ENCODE peak calls at places on chromosomes 6 and 20, in ten cellular contexts. V is CD8-positive, alpha-beta memory T cell; R is IMR-90; M is endodermal cell; F is left lung; L is PC-9; I is tibial nerve; K is heart right ventricle; G is aorta; H is thoracic aorta. Y is an unnamed sample. For H3K4me1, the result is how much of the 10 kb centered on the place peaks cover.

GRCh38 chr6:9173229-9173628 is 737.9 kb upstream of the SLC35B3 start:
- DNase-seq in V (no peak), L (no peak), I (no peak), F (no peak), K (no peak), M (no peak), R (no peak), G (no peak), H (no peak), Y (no peak)

GRCh38 chr20:37990571-37991151 is 42.6 kb downstream of the TTI1 start:
- DNase-seq in F (peak), H (no peak), R (peak), V (no peak), M (no peak), G (peak), L (peak), I (no peak), K (peak), Y (peak)

GRCh38 chr6:170258395-170258794 is 32.5 kb downstream of the DLL1 start:
- DNase-seq in G (peak), I (no peak), H (no peak), R (no peak), K (no peak), V (no peak), L (no peak), F (peak), M (no peak), Y (no peak)

GRCh38 chr6:103507052-103507451 is 1352.7 kb downstream of the HACE1 start:
- DNase-seq in G (no peak), M (no peak), H (no peak), R (no peak), V (no peak), I (no peak), L (no peak), K (no peak), F (no peak), Y (no peak)

GRCh38 chr6:10759884-10760329 is 12.3 kb downstream of the TMEM14B start:
- DNase-seq in L (peak), I (no peak), M (no peak), H (no peak), F (peak), G (no peak), K (no peak), V (no peak), R (peak), Y (peak)

GRCh38 chr6:36924131-36924530 is 30.4 kb upstream of the PI16 start:
- DNase-seq in I (no peak), H (no peak), K (no peak), G (no peak), F (no peak), V (no peak), M (no peak), R (peak), L (no peak), Y (no peak)

GRCh38 chr20:11178946-11179654 is 505.3 kb upstream of the JAG1 start:
- DNase-seq in M (no peak), I (no peak), L (peak), G (no peak), F (no peak), H (no peak), K (no peak), V (no peak), R (peak), Y (peak)

GRCh38 chr20:62482970-62483369 is 7.2 kb upstream of the GATA5 start:
- DNase-seq in I (no peak), L (no peak), M (no peak), K (no peak), F (no peak), H (no peak), G (no peak), R (no peak), V (no peak), Y (no peak)

GRCh38 chr20:52217689-52218395 is 26.3 kb upstream of the ZFP64 start:
- DNase-seq in F (no peak), K (no peak), I (no peak), R (no peak), G (no peak), V (no peak), H (no peak), M (no peak), L (no peak), Y (no peak)

GRCh38 chr6:26597389-26597766 is 625 bp downstream of the ABT1 start:
- DNase-seq in M (no peak), F (no peak), K (no peak), L (no peak), G (no peak), H (no peak), V (no peak), R (no peak), I (no peak), Y (no peak)

GRCh38 chr6:56299916-56300315 is 52.5 kb upstream of the COL21A1 start:
- DNase-seq in G (no peak), V (no peak), F (no peak), L (no peak), I (no peak), H (no peak), K (no peak), M (no peak), R (no peak), Y (no peak)

GRCh38 chr6:82040405-82041221 is 206.9 kb downstream of the IBTK start:
- DNase-seq in K (no peak), H (no peak), I (no peak), F (no peak), V (no peak), R (peak), G (no peak), L (peak), M (peak), Y (no peak)

GRCh38 chr6:83096791-83097190 is 29.3 kb downstream of the DOP1A start:
- DNase-seq in I (no peak), L (no peak), F (no peak), H (no peak), K (no peak), V (no peak), G (no peak), M (no peak), R (peak), Y (no peak)

GRCh38 chr20:51350941-51351631 is 191.4 kb downstream of the NFATC2 start:
- DNase-seq in H (no peak), M (no peak), L (no peak), G (no peak), V (no peak), I (no peak), F (no peak), K (no peak), R (peak), Y (no peak)

GRCh38 chr6:96089173-96089572 is 73.4 kb downstream of the FUT9 start:
- DNase-seq in F (no peak), M (peak), K (no peak), R (no peak), L (no peak), H (no peak), V (no peak), G (no peak), I (no peak), Y (peak)

DNA sequence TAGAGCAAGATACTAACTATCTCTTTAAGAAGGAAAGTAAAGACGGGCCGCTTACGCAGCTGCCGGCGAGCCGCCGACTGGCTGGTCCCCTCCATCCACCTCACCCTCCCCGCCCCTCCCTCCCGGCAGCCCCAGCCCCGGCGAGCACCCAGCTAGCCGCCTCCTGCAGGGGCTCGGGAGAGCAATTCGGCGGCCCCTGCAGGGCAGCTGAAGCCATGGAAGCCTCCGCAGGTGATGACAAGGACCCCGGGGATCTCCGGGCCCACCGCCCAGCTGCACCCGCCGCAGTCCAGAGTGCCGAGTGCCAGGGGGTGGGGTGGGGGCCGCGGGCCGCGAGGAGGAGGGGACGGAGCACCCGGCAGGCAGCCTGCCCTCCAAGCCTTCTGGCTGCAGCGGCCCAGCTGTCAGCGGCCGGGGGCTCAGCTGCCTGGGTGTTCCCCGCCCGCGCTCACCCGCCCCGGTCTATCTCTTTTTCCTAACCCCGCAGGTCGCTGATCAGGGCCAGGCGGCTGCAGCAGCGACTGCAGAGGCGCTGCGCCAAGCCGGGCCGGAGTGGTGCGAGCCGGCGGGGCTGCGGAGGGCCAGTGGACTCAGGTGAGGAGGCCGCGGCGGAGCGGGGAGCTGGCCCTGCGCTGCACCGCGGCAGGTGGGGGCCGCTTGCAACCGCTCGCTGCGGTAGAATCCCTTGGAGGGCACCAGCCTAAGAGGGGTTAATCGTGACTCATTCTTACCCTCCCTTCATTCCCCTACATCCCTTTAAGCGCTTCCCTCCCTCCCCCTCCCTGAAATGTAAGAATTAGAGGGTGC is at the start of gene SNPH:
- DNase-seq in R (peak), K (peak), I (peak), G (peak), M (peak), H (no peak), L (peak), V (peak), F (peak), Y (no peak)
- H3K27ac ChIP-seq in R (peak), K (peak), I (peak), G (no peak), M (no peak), H (peak), L (no peak), V (peak), F (no peak), Y (peak)

GRCh38 chr6:3454206-3455016 is 2.4 kb downstream of the SLC22A23 start:
- DNase-seq in F (no peak), G (no peak), H (no peak), L (no peak), I (no peak), K (no peak), R (no peak), V (no peak), M (no peak), Y (no peak)
- H3K4me1 ChIP-seq in F (under half), G (under half), H (under half), L (under half), I (under half), K (under half), R (under half), V (under half), M (under half), Y (under half)

GRCh38 chr20:33444797-33445560 is 1.4 kb upstream of the SNTA1 start:
- DNase-seq in H (no peak), R (no peak), I (no peak), K (peak), F (no peak), L (peak), V (no peak), G (no peak), M (peak), Y (no peak)
- H3K4me3 ChIP-seq in H (peak), R (peak), I (peak), K (peak), F (no peak), L (peak), V (peak), G (no peak), M (peak), Y (peak)

GRCh38 chr6:133608620-133609019 is 280.3 kb upstream of the TCF21 start:
- DNase-seq in V (no peak), G (no peak), F (no peak), R (peak), H (no peak), K (no peak), M (no peak), I (no peak), L (no peak), Y (no peak)
- H3K27ac ChIP-seq in V (no peak), G (no peak), F (no peak), R (peak), H (no peak), K (no peak), M (no peak), I (no peak), L (peak), Y (no peak)

DNA sequence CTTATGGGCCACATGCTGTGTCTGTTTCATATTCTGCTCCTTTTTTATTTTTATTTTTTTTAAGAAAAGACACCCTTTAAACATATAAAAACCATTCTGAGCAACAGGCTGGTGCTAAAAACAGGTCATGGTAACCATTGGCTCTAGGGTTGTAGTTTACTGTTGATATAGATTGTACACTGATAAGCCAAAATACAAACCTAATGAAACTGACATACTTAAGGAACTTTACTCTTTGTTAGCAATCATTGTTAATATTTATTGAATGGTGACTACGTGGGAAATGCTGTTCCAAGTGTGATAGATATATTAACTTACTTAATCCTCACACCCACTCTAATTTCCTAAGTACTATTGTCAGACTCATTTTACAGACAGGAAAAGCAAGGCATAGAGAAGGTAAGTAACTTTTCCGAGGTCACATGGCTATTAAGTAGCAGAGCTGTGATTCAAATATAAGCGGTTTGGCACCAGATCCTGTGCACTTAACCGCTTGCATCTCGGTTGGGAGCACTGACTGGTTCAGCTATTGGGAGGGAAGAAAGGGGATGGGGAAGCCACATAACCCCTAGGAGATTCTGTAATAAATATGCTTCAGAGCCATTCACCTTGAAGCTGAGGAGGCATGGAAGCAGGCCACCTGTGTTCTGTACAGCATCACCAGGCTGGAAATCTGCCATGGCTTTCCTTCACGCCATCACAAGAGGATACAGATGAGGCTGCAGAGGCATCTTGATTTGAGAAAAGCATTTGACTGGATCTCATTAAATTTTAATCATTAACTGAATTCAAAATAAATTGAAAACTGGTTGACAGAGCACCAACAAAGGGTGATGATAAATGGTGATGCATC is 4.9 kb downstream of the TRAF3IP2 start:
- DNase-seq in G (no peak), F (no peak), K (no peak), I (no peak), H (no peak), V (no peak), M (no peak), R (no peak), L (no peak), Y (no peak)
- H3K4me1 ChIP-seq in G (under half), F (half or more), K (half or more), I (under half), H (under half), V (under half), M (under half), R (under half), L (under half), Y (half or more)

Y was measured in Panc1.